ENCODE peak calls at places on chromosomes 1 and 21, in eight cellular contexts. J is GM12865, Z is endodermal cell, W is transverse colon, A is BE2C, O is hepatocyte, E is body of pancreas, F is fibroblast of lung. I is an unnamed sample.

GRCh38 chr21:32328595-32328994 is 29.9 kb downstream of the MRAP start:
- DNase-seq in F (peak), J (no peak), A (no peak), W (no peak), Z (no peak), E (no peak), O (no peak), I (no peak)

GRCh38 chr1:86183711-86184252 is 27.2 kb upstream of the COL24A1 start:
- DNase-seq in F (no peak), Z (no peak), W (no peak), A (no peak), J (no peak), E (no peak), O (no peak), I (no peak)

GRCh38 chr21:32099812-32100416 is 178.9 kb downstream of the MIS18A start:
- DNase-seq in O (peak), W (no peak), A (no peak), E (no peak), F (no peak), J (peak), Z (peak), I (no peak)

GRCh38 chr1:240234477-240235225 is 143.0 kb downstream of the FMN2 start:
- DNase-seq in O (no peak), E (no peak), J (no peak), W (no peak), F (peak), Z (no peak), A (no peak), I (no peak)

GRCh38 chr1:64744492-64745180 is at the start of gene RAVER2:
- DNase-seq in F (peak), J (peak), W (peak), O (peak), E (peak), A (peak), Z (peak), I (no peak)

GRCh38 chr1:204828352-204828850 is 42.3 kb upstream of the NFASC start:
- DNase-seq in E (peak), W (peak), A (peak), F (no peak), Z (peak), J (peak), O (peak), I (no peak)

GRCh38 chr1:243848165-243849088 is 1.6 kb downstream of the AKT3 start:
- DNase-seq in W (no peak), J (peak), Z (no peak), F (no peak), O (no peak), A (no peak), E (no peak), I (no peak)

GRCh38 chr1:89910780-89911179 is 84.1 kb upstream of the ZNF326 start:
- DNase-seq in O (no peak), W (no peak), Z (peak), J (no peak), E (no peak), F (peak), A (no peak), I (no peak)

GRCh38 chr1:231020139-231020601 is 19.9 kb downstream of the FAM89A start:
- DNase-seq in O (no peak), E (no peak), J (no peak), A (no peak), W (no peak), Z (peak), F (no peak), I (peak)

GRCh38 chr1:205472737-205473565 is 17.1 kb upstream of the BLACAT1 start:
- DNase-seq in F (no peak), W (no peak), O (no peak), Z (peak), J (no peak), E (no peak), A (peak), I (no peak)

GRCh38 chr21:44381874-44382273 is 28.5 kb downstream of the TRPM2 start:
- DNase-seq in A (no peak), W (no peak), J (no peak), O (no peak), E (no peak), F (no peak), Z (no peak), I (no peak)

GRCh38 chr1:202116287-202116686 is 6.4 kb upstream of the GPR37L1 start:
- DNase-seq in F (no peak), O (no peak), A (no peak), W (no peak), Z (no peak), E (no peak), J (no peak), I (no peak)

GRCh38 chr1:84253891-84254290 is 47.6 kb upstream of the SAMD13 start:
- DNase-seq in F (peak), Z (no peak), O (peak), W (peak), J (no peak), A (no peak), E (peak), I (no peak)

GRCh38 chr1:214009613-214010550 is 22.1 kb downstream of the PROX1 start:
- DNase-seq in E (no peak), O (no peak), Z (no peak), J (no peak), F (no peak), W (no peak), A (peak), I (no peak)

GRCh38 chr1:905811-906531 is 17.8 kb upstream of the SAMD11 start:
- DNase-seq in W (peak), J (peak), O (peak), A (peak), E (peak), Z (peak), F (no peak), I (peak)

GRCh38 chr1:8742022-8742924 is 75.2 kb downstream of the RERE start:
- DNase-seq in J (no peak), E (no peak), F (no peak), O (no peak), W (no peak), Z (no peak), A (no peak), I (no peak)

GRCh38 chr21:45864436-45864835 is 117.1 kb upstream of the COL6A1 start:
- DNase-seq in W (no peak), F (no peak), E (no peak), J (no peak), Z (no peak), O (no peak), A (no peak), I (no peak)

GRCh38 chr1:175783126-175783722 is 39.8 kb upstream of the TNR start:
- DNase-seq in Z (peak), F (no peak), O (no peak), J (no peak), A (no peak), W (no peak), E (no peak), I (no peak)

GRCh38 chr1:29524285-29525065 is 288.2 kb downstream of the PTPRU start:
- DNase-seq in Z (peak), A (no peak), E (no peak), F (no peak), J (no peak), W (no peak), O (no peak), I (peak)

GRCh38 chr1:118947790-118948189 is 40.4 kb downstream of the TBX15 start:
- DNase-seq in F (peak), A (no peak), J (no peak), W (no peak), O (no peak), Z (no peak), E (no peak), I (no peak)

GRCh38 chr1:166159656-166160055 is 7.1 kb downstream of the FAM78B start:
- DNase-seq in J (no peak), A (no peak), Z (no peak), F (no peak), E (no peak), W (no peak), O (no peak), I (no peak)

GRCh38 chr1:184387871-184388670 is 1.2 kb downstream of the C1orf21 start:
- DNase-seq in A (peak), W (peak), O (peak), J (peak), F (peak), Z (peak), E (peak), I (no peak)

GRCh38 chr1:202317941-202318925 is 23.5 kb downstream of the UBE2T start:
- DNase-seq in W (no peak), A (no peak), O (no peak), J (no peak), E (no peak), Z (no peak), F (no peak), I (peak)

GRCh38 chr21:25428537-25428936 is 178.7 kb downstream of the MRPL39 start:
- DNase-seq in A (no peak), F (peak), J (peak), O (no peak), Z (no peak), E (no peak), W (no peak), I (no peak)

GRCh38 chr1:84165566-84165965 is 21.5 kb downstream of the PRKACB start:
- DNase-seq in O (no peak), Z (no peak), W (no peak), E (no peak), A (no peak), F (no peak), J (no peak), I (no peak)

GRCh38 chr21:39313457-39314154 is at the start of gene BRWD1:
- DNase-seq in Z (peak), W (peak), E (peak), F (peak), A (peak), O (peak), J (peak), I (no peak)

GRCh38 chr21:41846033-41846317 is 33.2 kb downstream of the PRDM15 start:
- DNase-seq in J (no peak), O (no peak), A (no peak), E (no peak), F (no peak), W (no peak), Z (no peak), I (no peak)

GRCh38 chr21:14572206-14572780 is 26.2 kb upstream of the SAMSN1 start:
- DNase-seq in E (no peak), F (no peak), O (no peak), Z (no peak), J (peak), W (no peak), A (no peak), I (no peak)

GRCh38 chr1:160291248-160292220 is 6.6 kb upstream of the PEX19 start:
- DNase-seq in Z (peak), J (peak), E (peak), W (peak), A (peak), O (peak), F (peak), I (no peak)

GRCh38 chr1:157774412-157774811 is 2.5 kb downstream of the FCRL2 start:
- DNase-seq in Z (no peak), J (no peak), W (no peak), O (no peak), E (no peak), F (no peak), A (no peak), I (no peak)

GRCh38 chr1:15932612-15933011 is 43.3 kb downstream of the ZBTB17 start:
- DNase-seq in A (no peak), F (no peak), J (no peak), O (no peak), W (no peak), E (no peak), Z (no peak), I (no peak)

GRCh38 chr1:114458208-114458777 is 52.7 kb downstream of the TRIM33 start:
- DNase-seq in E (no peak), O (no peak), W (no peak), Z (no peak), J (no peak), F (peak), A (no peak), I (no peak)

GRCh38 chr1:159436469-159436868 is 3.1 kb upstream of the OR10J1 start:
- DNase-seq in F (no peak), W (no peak), O (no peak), E (no peak), A (no peak), Z (no peak), J (no peak), I (no peak)

GRCh38 chr1:92961896-92962752 is 862 bp upstream of the DIPK1A start:
- DNase-seq in Z (peak), J (peak), A (no peak), F (peak), E (no peak), W (peak), O (peak), I (no peak)

GRCh38 chr1:111234866-111235265 is 7.4 kb downstream of the CHI3L2 start:
- DNase-seq in A (no peak), J (no peak), W (no peak), F (peak), O (no peak), Z (no peak), E (no peak), I (no peak)

GRCh38 chr1:208980590-208980989 is 602.9 kb upstream of the CAMK1G start:
- DNase-seq in O (no peak), Z (no peak), J (no peak), F (peak), E (no peak), A (no peak), W (no peak), I (no peak)

GRCh38 chr1:44543816-44544185 is 130.5 kb downstream of the TMEM53 start:
- DNase-seq in O (no peak), A (no peak), E (no peak), F (no peak), J (no peak), W (no peak), Z (peak), I (no peak)

GRCh38 chr1:40840526-40841323 is 21.4 kb downstream of the CITED4 start:
- DNase-seq in Z (no peak), A (no peak), O (no peak), J (peak), F (no peak), W (no peak), E (no peak), I (no peak)

GRCh38 chr1:16612332-16613172 is 812 bp downstream of the NBPF1 start:
- DNase-seq in F (peak), O (peak), A (no peak), Z (peak), E (peak), J (no peak), W (peak), I (peak)

GRCh38 chr1:46903481-46903880 is 37.8 kb downstream of the CYP4A11 start:
- DNase-seq in J (no peak), E (peak), F (no peak), W (no peak), A (no peak), O (no peak), Z (no peak), I (no peak)

GRCh38 chr1:20153000-20153418 is 13.9 kb downstream of the PLA2G2F start:
- DNase-seq in W (no peak), E (no peak), F (peak), Z (peak), J (no peak), O (no peak), A (no peak), I (no peak)

GRCh38 chr1:20151906-20152598 is 12.9 kb downstream of the PLA2G2F start:
- DNase-seq in W (peak), J (peak), E (peak), Z (peak), O (peak), F (peak), A (peak), I (no peak)

GRCh38 chr1:20152599-20152930 is 13.4 kb downstream of the PLA2G2F start:
- DNase-seq in E (no peak), O (no peak), W (no peak), F (no peak), J (no peak), Z (no peak), A (no peak), I (no peak)

GRCh38 chr1:20150969-20151368 is 11.8 kb downstream of the PLA2G2F start:
- DNase-seq in W (no peak), F (no peak), O (no peak), J (no peak), A (no peak), Z (no peak), E (no peak), I (no peak)

DNA sequence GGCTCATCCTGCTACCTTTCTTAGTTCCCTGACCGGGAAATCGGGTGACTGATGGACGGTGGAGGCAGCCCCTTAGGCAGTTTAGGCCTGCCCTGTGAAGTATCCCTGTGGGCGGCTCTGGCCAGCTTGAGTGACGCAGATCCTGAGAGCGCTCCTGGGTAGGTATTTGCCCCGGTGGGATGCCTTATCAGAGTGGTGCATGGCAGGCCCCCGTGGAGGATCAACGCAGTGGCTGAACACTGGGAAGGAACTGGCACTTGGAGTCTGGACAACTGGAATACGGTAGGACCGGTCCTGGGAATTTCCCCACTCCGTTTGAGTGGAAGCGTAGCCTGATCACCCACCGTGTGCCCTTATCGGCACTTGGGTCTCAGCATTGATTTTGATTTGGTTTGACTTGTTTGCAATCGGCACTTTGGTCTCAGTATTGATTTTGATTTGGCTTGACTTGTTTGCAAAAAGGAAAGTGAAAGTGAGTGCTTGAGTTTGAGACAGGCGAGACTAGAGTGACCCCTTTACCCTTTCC is 15.2 kb downstream of the PLA2G2F start:
- DNase-seq in J (peak), W (no peak), F (no peak), Z (no peak), A (no peak), E (no peak), O (no peak), I (no peak)
- H3K4me3 ChIP-seq in J (no peak), W (no peak), F (no peak), Z (no peak), A (no peak), E (no peak), O (no peak), I (no peak)

GRCh38 chr1:6008696-6009095 is 16.5 kb upstream of the NPHP4 start:
- DNase-seq in A (no peak), J (no peak), O (no peak), Z (no peak), W (no peak), E (no peak), F (no peak), I (no peak)
- H3K4me3 ChIP-seq in A (no peak), J (no peak), O (no peak), Z (no peak), W (no peak), E (no peak), F (no peak), I (no peak)

GRCh38 chr1:155981266-155982088 is 3.1 kb upstream of the ARHGEF2 start:
- DNase-seq in O (peak), Z (no peak), F (peak), W (peak), E (no peak), J (peak), A (no peak), I (no peak)

GRCh38 chr1:155982106-155982505 is 3.8 kb upstream of the ARHGEF2 start:
- DNase-seq in Z (no peak), O (no peak), F (no peak), E (no peak), A (no peak), W (no peak), J (no peak), I (no peak)

GRCh38 chr1:155979525-155980343 is 1.4 kb upstream of the ARHGEF2 start:
- DNase-seq in O (no peak), W (peak), J (peak), A (no peak), E (no peak), Z (no peak), F (no peak), I (no peak)

GRCh38 chr1:155984341-155984740 is 6.0 kb upstream of the ARHGEF2 start:
- DNase-seq in J (no peak), E (no peak), F (no peak), W (no peak), O (no peak), Z (peak), A (no peak), I (no peak)

GRCh38 chr1:155983191-155984023 is 5.1 kb upstream of the ARHGEF2 start:
- DNase-seq in Z (peak), E (no peak), A (no peak), O (peak), J (peak), W (peak), F (peak), I (no peak)
- H3K4me3 ChIP-seq in Z (no peak), E (no peak), A (peak), O (no peak), J (no peak), W (no peak), F (peak), I (peak)

GRCh38 chr1:94300731-94301130 is 63.3 kb upstream of the ARHGAP29 start:
- DNase-seq in E (no peak), Z (no peak), J (no peak), W (no peak), A (no peak), F (no peak), O (no peak), I (no peak)

GRCh38 chr1:94301186-94301585 is 63.8 kb upstream of the ARHGAP29 start:
- DNase-seq in J (no peak), W (no peak), F (no peak), A (no peak), O (no peak), Z (no peak), E (no peak), I (no peak)

GRCh38 chr1:94304553-94304952 is 67.2 kb upstream of the ARHGAP29 start:
- DNase-seq in E (no peak), Z (no peak), J (no peak), A (no peak), F (no peak), W (no peak), O (no peak), I (no peak)

GRCh38 chr1:94302497-94302896 is 65.1 kb upstream of the ARHGAP29 start:
- DNase-seq in Z (no peak), O (no peak), J (no peak), F (no peak), W (no peak), E (no peak), A (no peak), I (no peak)

GRCh38 chr1:94302960-94303359 is 65.6 kb upstream of the ARHGAP29 start:
- DNase-seq in O (no peak), Z (no peak), F (no peak), W (no peak), E (no peak), A (no peak), J (no peak), I (no peak)
- H3K4me3 ChIP-seq in O (no peak), Z (no peak), F (no peak), W (no peak), E (no peak), A (no peak), J (no peak), I (no peak)

GRCh38 chr1:225880210-225880584 is 2.0 kb downstream of the TMEM63A start:
- DNase-seq in Z (no peak), A (no peak), F (no peak), J (no peak), W (peak), E (peak), O (no peak), I (no peak)

GRCh38 chr1:225878282-225878681 is 3.9 kb downstream of the TMEM63A start:
- DNase-seq in O (no peak), E (no peak), Z (no peak), J (no peak), F (no peak), A (no peak), W (no peak), I (no peak)

GRCh38 chr1:225880636-225881035 is 1.5 kb downstream of the TMEM63A start:
- DNase-seq in F (no peak), O (no peak), W (no peak), A (no peak), J (no peak), Z (no peak), E (peak), I (no peak)

GRCh38 chr1:225881081-225882007 is 836 bp downstream of the TMEM63A start:
- DNase-seq in A (no peak), O (peak), F (peak), Z (peak), J (peak), W (peak), E (peak), I (no peak)

DNA sequence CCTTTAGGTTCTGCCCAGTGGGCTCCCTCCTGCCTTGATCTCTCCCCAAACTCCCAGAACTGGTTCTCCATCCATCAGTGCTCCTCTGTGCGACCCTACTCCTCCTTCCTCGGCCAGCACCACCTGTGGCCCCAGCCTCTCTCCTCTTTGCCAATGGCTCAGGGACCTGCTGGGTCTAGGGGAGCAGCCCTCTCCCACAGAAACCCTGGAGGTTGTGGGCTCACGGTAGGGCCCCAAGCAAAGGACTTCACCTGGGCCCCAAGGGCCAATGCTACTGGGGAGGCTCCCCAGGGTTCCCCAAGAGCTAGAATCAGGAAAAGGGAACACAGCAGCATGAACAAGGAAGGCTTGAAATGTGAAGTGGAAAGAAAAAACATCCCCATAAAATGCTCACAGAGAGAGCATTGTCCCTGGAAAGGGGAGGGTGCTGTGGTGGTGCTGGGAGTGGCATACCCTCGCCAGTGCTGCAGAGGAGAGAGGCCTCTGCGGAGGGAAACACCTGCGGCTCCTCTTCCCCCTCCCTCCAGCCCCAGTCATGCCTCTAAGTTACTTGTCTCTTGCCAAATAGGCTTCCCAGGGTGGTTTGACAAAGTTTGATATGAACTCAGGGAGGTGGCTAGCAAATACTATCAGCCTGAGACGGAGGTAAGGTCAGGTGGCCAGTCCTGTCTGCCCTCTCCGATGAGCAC is 2.5 kb downstream of the TMEM63A start:
- DNase-seq in Z (no peak), O (peak), J (no peak), W (peak), A (no peak), E (peak), F (no peak), I (no peak)
- H3K4me3 ChIP-seq in Z (peak), O (no peak), J (no peak), W (no peak), A (no peak), E (no peak), F (no peak), I (no peak)